ENCODE peak calls at places on chromosomes 3 and 15, in six cellular contexts. E is A673, M is T-cell, I is pulmonary artery endothelial cell, D is SW 1271, U is A549. X is an unnamed sample.

GRCh38 chr3:111106993-111107392 is 35.4 kb downstream of the NECTIN3 start:
- DNase-seq in E (no peak), M (no peak), I (no peak), D (no peak), U (peak), X (no peak)

GRCh38 chr3:173588547-173588946 is 191.0 kb downstream of the NLGN1 start:
- DNase-seq in E (no peak), M (no peak), I (no peak), D (no peak), U (no peak), X (no peak)

GRCh38 chr15:27770086-27770607 is 329.0 kb downstream of the OCA2 start:
- DNase-seq in E (no peak), M (no peak), I (no peak), D (no peak), U (no peak), X (no peak)

GRCh38 chr3:10907262-10907661 is 85.3 kb upstream of the SLC6A1 start:
- DNase-seq in E (no peak), M (no peak), I (no peak), D (peak), U (peak), X (no peak)

GRCh38 chr3:64533565-64534317 is 154.1 kb downstream of the ADAMTS9 start:
- DNase-seq in E (peak), M (no peak), I (peak), D (peak), U (peak), X (peak)

GRCh38 chr3:185687479-185687878 is 101.4 kb downstream of the SENP2 start:
- DNase-seq in E (peak), M (no peak), I (no peak), D (no peak), U (no peak), X (no peak)

GRCh38 chr3:33061782-33062181 is 35.2 kb downstream of the GLB1 start:
- DNase-seq in E (no peak), M (peak), I (no peak), D (no peak), U (no peak), X (peak)

GRCh38 chr3:124057453-124057852 is 65.5 kb upstream of the ROPN1 start:
- DNase-seq in E (no peak), M (no peak), I (no peak), D (no peak), U (no peak), X (no peak)

GRCh38 chr3:138465927-138466326 is 31.5 kb downstream of the ESYT3 start:
- DNase-seq in E (no peak), M (no peak), I (no peak), D (no peak), U (no peak), X (no peak)

GRCh38 chr3:31288641-31289100 is 244.1 kb upstream of the STT3B start:
- DNase-seq in E (no peak), M (no peak), I (peak), D (no peak), U (peak), X (peak)

GRCh38 chr3:155737844-155738460 is 6.9 kb downstream of the PLCH1 start:
- DNase-seq in E (no peak), M (no peak), I (no peak), D (no peak), U (peak), X (peak)

GRCh38 chr3:42492508-42493080 is 9.8 kb upstream of the VIPR1 start:
- DNase-seq in E (no peak), M (no peak), I (no peak), D (no peak), U (no peak), X (no peak)

GRCh38 chr3:134216206-134216764 is 34.4 kb downstream of the RYK start:
- DNase-seq in E (no peak), M (no peak), I (no peak), D (no peak), U (no peak), X (no peak)

GRCh38 chr15:60077581-60078359 is 73.7 kb downstream of the FOXB1 start:
- DNase-seq in E (no peak), M (no peak), I (no peak), D (no peak), U (no peak), X (no peak)

GRCh38 chr3:109073116-109073515 is 44.8 kb downstream of the MORC1 start:
- DNase-seq in E (no peak), M (no peak), I (no peak), D (no peak), U (no peak), X (no peak)

GRCh38 chr3:35322070-35322469 is 317.3 kb upstream of the ARPP21 start:
- DNase-seq in E (no peak), M (no peak), I (peak), D (peak), U (no peak), X (no peak)

GRCh38 chr3:87069021-87069420 is 78.1 kb upstream of the VGLL3 start:
- DNase-seq in E (no peak), M (no peak), I (no peak), D (no peak), U (no peak), X (no peak)

GRCh38 chr3:69282191-69282590 is 103.7 kb downstream of the FRMD4B start:
- DNase-seq in E (no peak), M (no peak), I (no peak), D (no peak), U (no peak), X (no peak)

GRCh38 chr3:188792788-188793187 is 379.0 kb upstream of the TPRG1 start:
- DNase-seq in E (peak), M (no peak), I (no peak), D (no peak), U (no peak), X (peak)

GRCh38 chr3:113340785-113341184 is 100.5 kb downstream of the CFAP44 start:
- DNase-seq in E (no peak), M (no peak), I (no peak), D (no peak), U (no peak), X (no peak)

GRCh38 chr3:58899953-58900298 is 149.9 kb downstream of the CFAP20DC start:
- DNase-seq in E (no peak), M (no peak), I (no peak), D (no peak), U (no peak), X (no peak)

GRCh38 chr3:27216955-27217552 is 152.1 kb downstream of the NEK10 start:
- DNase-seq in E (no peak), M (no peak), I (no peak), D (peak), U (peak), X (no peak)

GRCh38 chr15:42457445-42458442 is 33.2 kb downstream of the ZNF106 start:
- DNase-seq in E (peak), M (no peak), I (peak), D (no peak), U (no peak), X (peak)

GRCh38 chr15:26561130-26561529 is 211.7 kb downstream of the GABRB3 start:
- DNase-seq in E (no peak), M (no peak), I (no peak), D (no peak), U (no peak), X (no peak)

GRCh38 chr3:187921391-187921790 is 176.1 kb upstream of the BCL6 start:
- DNase-seq in E (no peak), M (no peak), I (no peak), D (no peak), U (no peak), X (no peak)

GRCh38 chr3:105676621-105677300 is 192.1 kb downstream of the CBLB start:
- DNase-seq in E (no peak), M (no peak), I (no peak), D (no peak), U (no peak), X (no peak)

GRCh38 chr15:83767786-83768185 is 113.9 kb downstream of the ADAMTSL3 start:
- DNase-seq in E (no peak), M (no peak), I (no peak), D (no peak), U (no peak), X (no peak)

GRCh38 chr3:172658344-172659245 is 52.3 kb downstream of the NCEH1 start:
- DNase-seq in E (peak), M (no peak), I (peak), D (peak), U (peak), X (peak)

GRCh38 chr15:36271048-36271447 is 308.4 kb upstream of the CDIN1 start:
- DNase-seq in E (peak), M (no peak), I (no peak), D (no peak), U (no peak), X (no peak)

GRCh38 chr3:4474683-4475490 is 7.8 kb upstream of the SUMF1 start:
- DNase-seq in E (no peak), M (no peak), I (peak), D (peak), U (peak), X (no peak)

GRCh38 chr3:184639351-184639750 is 72.5 kb downstream of the MAGEF1 start:
- DNase-seq in E (no peak), M (no peak), I (no peak), D (no peak), U (no peak), X (no peak)

GRCh38 chr3:157098121-157098822 is 61.7 kb downstream of the CCNL1 start:
- DNase-seq in E (no peak), M (no peak), I (no peak), D (no peak), U (no peak), X (no peak)

GRCh38 chr3:23702198-23702597 is 103.6 kb upstream of the UBE2E1 start:
- DNase-seq in E (no peak), M (no peak), I (no peak), D (peak), U (peak), X (peak)

X was measured in hepatocyte.